ENCODE peak calls at places on chromosomes 3 and 15, in five cellular contexts. W, K, E, I and X are unnamed samples.

GRCh38 chr3:183984749-183985729 is 32.6 kb downstream of the ABCC5 start:
- DNase-seq in W (no peak), K (no peak), E (no peak), I (no peak), X (no peak)

GRCh38 chr3:171058058-171058457 is 31.5 kb upstream of the SLC2A2 start:
- DNase-seq in W (peak), K (no peak), E (no peak), I (no peak), X (no peak)

GRCh38 chr3:117700573-117701360 is 991.2 kb downstream of the TUSC7 start:
- DNase-seq in W (peak), K (no peak), E (no peak), I (no peak), X (no peak)

GRCh38 chr3:49339593-49339946 is 283 bp downstream of the USP4 start:
- DNase-seq in W (no peak), K (peak), E (peak), I (no peak), X (peak)

GRCh38 chr3:13300546-13301294 is 119.4 kb downstream of the NUP210 start:
- DNase-seq in W (no peak), K (no peak), E (no peak), I (no peak), X (no peak)

GRCh38 chr3:197697355-197697754 is 39.3 kb downstream of the RUBCN start:
- DNase-seq in W (no peak), K (no peak), E (no peak), I (no peak), X (no peak)

GRCh38 chr3:108420926-108421325 is 89.5 kb downstream of the MYH15 start:
- DNase-seq in W (peak), K (no peak), E (no peak), I (no peak), X (no peak)

GRCh38 chr3:50345586-50345985 is at the start of gene ZMYND10:
- DNase-seq in W (peak), K (peak), E (peak), I (no peak), X (peak)

GRCh38 chr3:120552184-120553020 is 43.7 kb upstream of the NDUFB4 start:
- DNase-seq in W (no peak), K (no peak), E (no peak), I (no peak), X (no peak)
- TF ChIP-seq BHLHE40 in W (no peak), K (no peak), E (no peak), I (no peak), X (no peak)

GRCh38 chr15:55514414-55514850 is 6.4 kb upstream of the DNAAF4 start:
- DNase-seq in W (no peak), K (no peak), E (no peak), I (no peak), X (no peak)
- TF ChIP-seq BHLHE40 in W (no peak), K (no peak), E (no peak), I (no peak), X (no peak)

GRCh38 chr3:119817071-119817470 is 35.2 kb downstream of the NR1I2 start:
- DNase-seq in W (no peak), K (no peak), E (no peak), I (no peak), X (no peak)
- TF ChIP-seq BHLHE40 in W (no peak), K (no peak), E (no peak), I (no peak), X (no peak)

GRCh38 chr3:60073942-60074341 is 1024.1 kb upstream of the CFAP20DC start:
- DNase-seq in W (no peak), K (no peak), E (no peak), I (no peak), X (no peak)

GRCh38 chr3:60076307-60076706 is 1026.5 kb upstream of the CFAP20DC start:
- DNase-seq in W (no peak), K (no peak), E (no peak), I (no peak), X (no peak)

GRCh38 chr3:60081381-60082095 is 1031.7 kb upstream of the CFAP20DC start:
- DNase-seq in W (no peak), K (no peak), E (no peak), I (peak), X (no peak)

GRCh38 chr3:60080648-60081047 is 1030.8 kb upstream of the CFAP20DC start:
- DNase-seq in W (no peak), K (no peak), E (no peak), I (no peak), X (no peak)

GRCh38 chr3:60079076-60079475 is 1029.3 kb upstream of the CFAP20DC start:
- DNase-seq in W (no peak), K (no peak), E (peak), I (no peak), X (no peak)
- TF ChIP-seq BHLHE40 in W (no peak), K (no peak), E (no peak), I (no peak), X (no peak)

DNA sequence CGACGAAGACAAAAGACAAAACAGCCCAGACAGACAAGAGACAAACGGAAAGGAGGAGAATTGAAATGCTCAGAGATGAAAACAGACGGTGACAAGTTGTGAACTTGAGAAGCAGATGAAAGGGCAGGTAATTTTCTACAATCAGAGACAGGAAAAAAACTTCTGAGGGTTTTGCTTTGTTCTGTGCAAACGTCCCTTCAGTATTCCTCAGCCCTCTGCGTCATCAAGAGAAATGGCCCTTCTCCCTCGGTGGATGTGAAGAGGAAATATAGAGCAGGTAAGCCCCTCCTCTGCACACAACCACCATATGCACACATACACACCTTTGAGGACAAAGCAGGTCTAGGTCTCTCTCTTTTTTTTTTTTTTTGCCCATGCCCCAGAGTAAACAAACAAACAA is 206.6 kb downstream of the UACA start:
- DNase-seq in W (no peak), K (no peak), E (no peak), I (no peak), X (no peak)
- TF ChIP-seq BHLHE40 in W (no peak), K (no peak), E (no peak), I (no peak), X (no peak)

GRCh38 chr15:68277605-68278344 is at the start of gene FEM1B:
- DNase-seq in W (peak), K (peak), E (peak), I (peak), X (peak)

GRCh38 chr15:68278345-68279217 is 1.0 kb downstream of the FEM1B start:
- DNase-seq in W (peak), K (peak), E (peak), I (no peak), X (peak)

GRCh38 chr15:68281008-68281407 is 3.5 kb downstream of the FEM1B start:
- DNase-seq in W (no peak), K (no peak), E (peak), I (no peak), X (no peak)

GRCh38 chr15:68279218-68279533 is 1.6 kb downstream of the FEM1B start:
- DNase-seq in W (no peak), K (no peak), E (no peak), I (no peak), X (no peak)

DNA sequence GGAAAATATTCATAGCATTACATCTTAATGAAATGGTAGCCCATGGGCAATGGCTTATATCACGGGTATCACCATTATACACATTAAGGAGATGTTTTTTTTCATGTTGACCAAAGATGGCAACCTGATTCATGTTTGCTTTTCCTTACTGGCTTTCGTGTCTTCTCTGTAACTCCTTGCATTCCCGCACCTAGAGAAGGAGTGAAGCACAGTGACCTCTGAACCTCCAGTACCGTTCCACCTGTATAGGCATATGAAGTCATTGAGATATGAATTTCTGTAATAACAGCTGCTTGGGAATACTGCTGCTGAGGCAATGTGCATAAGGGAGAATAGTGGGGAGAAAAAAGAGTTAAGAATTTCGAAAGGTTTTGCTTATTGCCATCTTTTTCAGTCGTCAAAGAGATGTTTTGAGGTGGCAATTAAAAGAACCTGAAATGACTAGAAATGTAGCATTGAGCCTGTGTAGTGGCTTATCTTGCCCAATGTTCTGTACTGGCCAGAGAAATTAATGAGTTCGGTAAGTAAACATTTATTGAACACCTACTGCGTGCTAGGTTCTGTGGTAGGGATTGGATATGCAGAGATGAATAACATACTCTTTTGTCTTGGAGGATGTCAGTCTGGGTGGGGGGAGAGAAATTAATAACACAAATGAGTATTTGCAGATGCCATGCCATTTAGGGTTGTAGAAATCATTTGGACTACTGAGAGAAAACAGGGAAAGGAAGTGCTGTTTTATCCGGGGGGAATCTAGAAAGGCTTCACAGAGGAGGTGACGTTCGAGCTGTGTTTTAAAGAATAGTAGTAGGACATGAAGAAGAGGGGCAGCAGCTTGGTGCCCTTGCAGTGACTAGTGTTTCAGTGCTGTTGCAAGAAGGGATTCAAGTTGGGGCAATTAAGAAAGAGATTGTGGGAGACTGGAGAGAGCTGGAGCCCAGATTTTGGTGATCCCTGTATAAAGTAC is 2.5 kb downstream of the FEM1B start:
- DNase-seq in W (no peak), K (no peak), E (peak), I (no peak), X (no peak)
- TF ChIP-seq BHLHE40 in W (no peak), K (no peak), E (no peak), I (no peak), X (no peak)